ENCODE peak calls at places on chromosomes 2 and 18, in seven cellular contexts. I is endothelial cell of umbilical vein, T is body of pancreas, Q is HCT116, M is thyroid gland, W is right lobe of liver, C is heart left ventricle. Z is an unnamed sample. For H3K4me1, the result is how much of the 10 kb centered on the place peaks cover.

GRCh38 chr2:16138811-16139662 is 198.7 kb downstream of the MYCN start:
- DNase-seq in I (no peak), T (no peak), Q (no peak), M (no peak), W (no peak), C (no peak), Z (no peak)

GRCh38 chr2:96579422-96579821 is 42.9 kb downstream of the ARID5A start:
- DNase-seq in I (no peak), T (no peak), Q (no peak), M (no peak), W (no peak), C (no peak), Z (no peak)

GRCh38 chr2:128449226-128450061 is 130.8 kb upstream of the HS6ST1 start:
- DNase-seq in I (no peak), T (no peak), Q (no peak), M (no peak), W (peak), C (peak), Z (peak)

GRCh38 chr18:63553117-63553516 is 10.9 kb downstream of the SERPINB12 start:
- DNase-seq in I (no peak), T (no peak), Q (peak), M (peak), W (no peak), C (no peak), Z (no peak)

GRCh38 chr2:70123051-70123828 is 36.0 kb downstream of the PCBP1 start:
- DNase-seq in I (no peak), T (peak), Q (no peak), M (peak), W (no peak), C (peak), Z (peak)

GRCh38 chr2:190718652-190719526 is 70.0 kb downstream of the NAB1 start:
- DNase-seq in I (peak), T (peak), Q (peak), M (peak), W (no peak), C (peak), Z (no peak)

GRCh38 chr18:5543036-5543671 is 643 bp downstream of the EPB41L3 start:
- DNase-seq in I (peak), T (peak), Q (no peak), M (no peak), W (no peak), C (no peak), Z (no peak)

GRCh38 chr2:189702071-189702470 is 27.6 kb downstream of the ANKAR start:
- DNase-seq in I (peak), T (no peak), Q (no peak), M (no peak), W (no peak), C (no peak), Z (no peak)

GRCh38 chr2:66508358-66509071 is 73.6 kb downstream of the MEIS1 start:
- DNase-seq in I (peak), T (peak), Q (no peak), M (no peak), W (no peak), C (no peak), Z (no peak)

GRCh38 chr2:128324008-128324896 is 5.6 kb upstream of the HS6ST1 start:
- DNase-seq in I (no peak), T (no peak), Q (no peak), M (no peak), W (peak), C (peak), Z (no peak)

GRCh38 chr2:174597347-174598047 is at the start of gene WIPF1:
- DNase-seq in I (peak), T (peak), Q (no peak), M (no peak), W (no peak), C (no peak), Z (no peak)

GRCh38 chr2:68045337-68045736 is 17.5 kb downstream of the C1D start:
- DNase-seq in I (no peak), T (no peak), Q (no peak), M (no peak), W (no peak), C (no peak), Z (no peak)

GRCh38 chr2:68391099-68391498 is 26.0 kb downstream of the PLEK start:
- DNase-seq in I (no peak), T (no peak), Q (no peak), M (no peak), W (no peak), C (no peak), Z (no peak)

GRCh38 chr2:31071741-31072140 is 66.5 kb downstream of the GALNT14 start:
- DNase-seq in I (no peak), T (no peak), Q (no peak), M (no peak), W (no peak), C (no peak), Z (no peak)

GRCh38 chr2:135798762-135799161 is 38.2 kb downstream of the LCT start:
- DNase-seq in I (peak), T (no peak), Q (no peak), M (no peak), W (no peak), C (no peak), Z (no peak)

GRCh38 chr18:62744076-62744705 is 28.9 kb downstream of the PHLPP1 start:
- DNase-seq in I (no peak), T (peak), Q (no peak), M (no peak), W (no peak), C (no peak), Z (no peak)

GRCh38 chr2:101697124-101697793 is at the start of gene MAP4K4:
- DNase-seq in I (peak), T (peak), Q (peak), M (peak), W (peak), C (peak), Z (peak)

GRCh38 chr2:72141881-72142742 is 5.5 kb downstream of the CYP26B1 start:
- DNase-seq in I (no peak), T (peak), Q (no peak), M (no peak), W (peak), C (peak), Z (peak)

GRCh38 chr18:45962461-45962860 is 4.7 kb downstream of the EPG5 start:
- DNase-seq in I (no peak), T (peak), Q (no peak), M (peak), W (no peak), C (no peak), Z (no peak)

GRCh38 chr2:74205586-74205985 is 7.2 kb downstream of the MTHFD2 start:
- DNase-seq in I (no peak), T (peak), Q (no peak), M (no peak), W (no peak), C (no peak), Z (no peak)

GRCh38 chr2:196453613-196454047 is 185.9 kb upstream of the CCDC150 start:
- DNase-seq in I (peak), T (peak), Q (peak), M (peak), W (peak), C (peak), Z (peak)

GRCh38 chr2:173657996-173658717 is 303.5 kb downstream of the CDCA7 start:
- DNase-seq in I (peak), T (no peak), Q (peak), M (no peak), W (no peak), C (no peak), Z (peak)

GRCh38 chr2:122634261-122634660 is 878.8 kb downstream of the TSN start:
- DNase-seq in I (no peak), T (no peak), Q (no peak), M (no peak), W (no peak), C (no peak), Z (no peak)

GRCh38 chr2:39942970-39943369 is 163.9 kb upstream of the THUMPD2 start:
- DNase-seq in I (no peak), T (no peak), Q (no peak), M (no peak), W (no peak), C (no peak), Z (no peak)

GRCh38 chr2:96359310-96359709 is 23.7 kb downstream of the NCAPH start:
- DNase-seq in I (no peak), T (peak), Q (no peak), M (no peak), W (no peak), C (no peak), Z (no peak)

GRCh38 chr18:54805571-54806334 is 22.5 kb upstream of the RAB27B start:
- DNase-seq in I (peak), T (no peak), Q (no peak), M (no peak), W (no peak), C (no peak), Z (no peak)

GRCh38 chr2:225004531-225004930 is 37.7 kb downstream of the DOCK10 start:
- DNase-seq in I (no peak), T (no peak), Q (no peak), M (peak), W (no peak), C (no peak), Z (no peak)

GRCh38 chr18:48408727-48409590 is at the start of gene ZBTB7C:
- DNase-seq in I (peak), T (peak), Q (no peak), M (peak), W (peak), C (peak), Z (no peak)

GRCh38 chr2:200380833-200381542 is 74.5 kb downstream of the SPATS2L start:
- DNase-seq in I (peak), T (no peak), Q (no peak), M (no peak), W (no peak), C (no peak), Z (no peak)

GRCh38 chr2:160379399-160379798 is 114.2 kb downstream of the RBMS1 start:
- DNase-seq in I (no peak), T (no peak), Q (no peak), M (no peak), W (no peak), C (no peak), Z (no peak)

GRCh38 chr2:132690664-132691303 is 20.8 kb upstream of the LYPD1 start:
- DNase-seq in I (no peak), T (no peak), Q (no peak), M (no peak), W (no peak), C (no peak), Z (no peak)

GRCh38 chr18:38009335-38009734 is 443.7 kb upstream of the CELF4 start:
- DNase-seq in I (no peak), T (no peak), Q (no peak), M (no peak), W (no peak), C (no peak), Z (no peak)

GRCh38 chr2:159557437-159558034 is 58.8 kb downstream of the BAZ2B start:
- DNase-seq in I (peak), T (peak), Q (peak), M (no peak), W (no peak), C (no peak), Z (no peak)

GRCh38 chr2:173969886-173970285 is 4.7 kb upstream of the SP3 start:
- DNase-seq in I (no peak), T (no peak), Q (no peak), M (no peak), W (no peak), C (no peak), Z (no peak)

GRCh38 chr2:11745613-11746375 is 638 bp upstream of the LPIN1 start:
- DNase-seq in I (no peak), T (no peak), Q (no peak), M (peak), W (no peak), C (no peak), Z (no peak)
- H3K4me1 ChIP-seq in I (half or more), T (under half), Q (half or more), M (under half), W (under half), C (half or more), Z (under half)

GRCh38 chr2:3519255-3520190 is at the start of gene ADI1:
- DNase-seq in I (peak), T (peak), Q (peak), M (peak), W (peak), C (peak), Z (peak)
- TF ChIP-seq POLR2A in I (peak), T (peak), Q (peak), M (peak), W (peak), C (peak), Z (peak)

GRCh38 chr2:120759543-120760331 is 24.1 kb downstream of the GLI2 start:
- DNase-seq in I (no peak), T (no peak), Q (no peak), M (no peak), W (peak), C (peak), Z (peak)
- H3K4me1 ChIP-seq in I (under half), T (under half), Q (under half), M (under half), W (under half), C (under half), Z (under half)

GRCh38 chr2:61017003-61017555 is 441 bp upstream of the PEX13 start:
- DNase-seq in I (no peak), T (peak), Q (peak), M (peak), W (peak), C (peak), Z (peak)
- TF ChIP-seq POLR2A in I (no peak), T (peak), Q (no peak), M (peak), W (no peak), C (no peak), Z (peak)

GRCh38 chr2:105843797-105844374 is 99.2 kb downstream of the NCK2 start:
- DNase-seq in I (no peak), T (no peak), Q (no peak), M (no peak), W (no peak), C (no peak), Z (no peak)
- H3K4me1 ChIP-seq in I (under half), T (under half), Q (under half), M (under half), W (under half), C (under half), Z (under half)

DNA sequence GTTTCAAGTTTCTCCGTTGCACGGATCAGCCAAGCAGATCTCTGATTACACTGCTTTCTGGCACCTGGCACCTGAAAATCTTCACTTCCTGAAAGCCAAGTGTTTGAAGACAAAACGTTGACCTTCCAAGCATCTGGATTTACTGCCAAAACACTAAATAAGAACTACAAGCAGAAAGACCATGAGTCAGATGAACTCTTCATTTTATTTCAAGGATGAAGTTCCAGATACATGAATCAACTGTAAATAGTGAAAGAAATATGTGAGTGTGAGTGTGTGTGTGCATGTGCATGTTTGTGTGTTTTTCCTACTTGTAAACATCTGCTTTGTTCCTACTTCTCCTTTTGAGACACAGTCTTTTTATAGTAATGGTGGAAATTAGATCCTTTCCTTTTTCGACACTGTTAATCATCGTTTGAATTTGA is 60.0 kb upstream of the DTNA start:
- DNase-seq in I (peak), T (peak), Q (no peak), M (peak), W (no peak), C (no peak), Z (peak)
- TF ChIP-seq POLR2A in I (no peak), T (no peak), Q (no peak), M (no peak), W (no peak), C (no peak), Z (no peak)

Z was measured in uterus.